ENCODE peak calls at places on chromosome 7, in seven cellular contexts. M, Z, K, D, O, C and G are unnamed samples.

GRCh38 chr7:5525271-5526189 is 101.9 kb upstream of the TNRC18 start:
- DNase-seq in M (no peak), Z (peak; percentile 22), K (no peak), D (no peak), O (peak; percentile 68), C (peak; percentile 70), G (no peak)

GRCh38 chr7:92158660-92159575 is 20.0 kb downstream of the LRRD1 start:
- DNase-seq in M (no peak), Z (no peak), K (peak; percentile 79), D (no peak), O (peak; percentile 74), C (peak; percentile 79), G (no peak)

GRCh38 chr7:107138696-107139420 is 29.9 kb upstream of the HBP1 start:
- DNase-seq in M (no peak), Z (no peak), K (peak; percentile 23), D (no peak), O (no peak), C (no peak), G (no peak)

GRCh38 chr7:147170341-147171012 is 1053.9 kb downstream of the CNTNAP2 start:
- DNase-seq in M (no peak), Z (no peak), K (no peak), D (no peak), O (no peak), C (no peak), G (no peak)

GRCh38 chr7:134720091-134720935 is 59.1 kb upstream of the CALD1 start:
- DNase-seq in M (no peak), Z (no peak), K (no peak), D (no peak), O (no peak), C (peak; percentile 69), G (no peak)

GRCh38 chr7:150335101-150335773 is 6.2 kb downstream of the RARRES2 start:
- DNase-seq in M (peak; percentile 28), Z (no peak), K (peak; percentile 86), D (no peak), O (no peak), C (peak; percentile 80), G (no peak)

GRCh38 chr7:3710122-3710521 is 409.1 kb downstream of the SDK1 start:
- DNase-seq in M (no peak), Z (no peak), K (no peak), D (no peak), O (no peak), C (no peak), G (no peak)

GRCh38 chr7:44470080-44470479 is 20.4 kb downstream of the NUDCD3 start:
- DNase-seq in M (no peak), Z (no peak), K (no peak), D (no peak), O (no peak), C (no peak), G (no peak)

GRCh38 chr7:95434501-95435421 is at the start of gene PON2:
- DNase-seq in M (peak; percentile 90), Z (no peak), K (peak; percentile 92), D (peak; percentile 9), O (peak; percentile 88), C (peak; percentile 88), G (peak; percentile 25)

GRCh38 chr7:43278088-43278644 is 165.7 kb downstream of the HECW1 start:
- DNase-seq in M (no peak), Z (no peak), K (no peak), D (no peak), O (no peak), C (no peak), G (no peak)

GRCh38 chr7:106807474-106807873 is 57.6 kb upstream of the PIK3CG start:
- DNase-seq in M (no peak), Z (no peak), K (no peak), D (no peak), O (no peak), C (no peak), G (no peak)

GRCh38 chr7:134449596-134450194 is 9.2 kb downstream of the AKR1B1 start:
- DNase-seq in M (no peak), Z (no peak), K (no peak), D (no peak), O (no peak), C (no peak), G (no peak)

GRCh38 chr7:83449781-83450180 is 199.2 kb downstream of the SEMA3E start:
- DNase-seq in M (no peak), Z (no peak), K (no peak), D (no peak), O (no peak), C (no peak), G (no peak)

GRCh38 chr7:128404826-128405344 is 4.9 kb downstream of the IMPDH1 start:
- DNase-seq in M (no peak), Z (no peak), K (no peak), D (no peak), O (peak; percentile 83), C (peak; percentile 29), G (no peak)

GRCh38 chr7:44291066-44291732 is 34.2 kb downstream of the CAMK2B start:
- DNase-seq in M (peak; percentile 30), Z (no peak), K (peak; percentile 64), D (no peak), O (no peak), C (peak; percentile 99), G (no peak)

GRCh38 chr7:18511351-18511750 is 15.8 kb downstream of the HDAC9 start:
- DNase-seq in M (no peak), Z (no peak), K (no peak), D (no peak), O (peak; percentile 58), C (no peak), G (no peak)

GRCh38 chr7:157927313-157927925 is 590.6 kb downstream of the DNAJB6 start:
- DNase-seq in M (no peak), Z (no peak), K (no peak), D (no peak), O (no peak), C (no peak), G (no peak)

GRCh38 chr7:129159539-129159938 is 15.0 kb downstream of the TSPAN33 start:
- DNase-seq in M (no peak), Z (no peak), K (no peak), D (no peak), O (no peak), C (no peak), G (no peak)

GRCh38 chr7:75989084-75989725 is 5.2 kb downstream of the TMEM120A start:
- DNase-seq in M (no peak), Z (no peak), K (no peak), D (no peak), O (no peak), C (no peak), G (no peak)

GRCh38 chr7:102991540-102992214 is 78.9 kb downstream of the LRRC17 start:
- DNase-seq in M (peak; percentile 55), Z (no peak), K (peak; percentile 81), D (no peak), O (peak; percentile 91), C (peak; percentile 89), G (no peak)

GRCh38 chr7:141748401-141748800 is 10.2 kb downstream of the SSBP1 start:
- DNase-seq in M (no peak), Z (no peak), K (no peak), D (no peak), O (no peak), C (no peak), G (no peak)